ENCODE peak calls at places on chromosomes 7 and 10, in eight cellular contexts. T is HepG2, G is AG04449, R is astrocyte, K is fibroblast of lung, D is pancreas, C is Panc1, Y is colonic mucosa. F is an unnamed sample.

GRCh38 chr7:56287429-56288138 is 171.4 kb upstream of the NUPR2 start:
- DNase-seq in K (no peak), T (no peak), C (no peak), R (no peak), G (no peak), Y (no peak), D (peak; percentile 22), F (no peak)

GRCh38 chr10:69839696-69840345 is 38.1 kb downstream of the COL13A1 start:
- DNase-seq in T (no peak), D (no peak), C (no peak), Y (no peak), G (no peak), R (peak; percentile 78), K (peak; percentile 86), F (peak; percentile 60)

GRCh38 chr10:114607358-114607998 is 50.6 kb downstream of the ABLIM1 start:
- DNase-seq in Y (no peak), R (peak; percentile 62), K (peak; percentile 71), G (no peak), D (no peak), C (no peak), T (no peak), F (peak; percentile 71)

GRCh38 chr7:30659312-30659711 is 22.9 kb downstream of the CRHR2 start:
- DNase-seq in C (no peak), Y (no peak), K (peak; percentile 7), R (no peak), G (no peak), T (no peak), D (no peak), F (peak; percentile 13)

GRCh38 chr7:101913247-101913721 is 95.9 kb downstream of the CUX1 start:
- DNase-seq in K (no peak), C (no peak), D (no peak), Y (no peak), R (no peak), T (no peak), G (no peak), F (no peak)

GRCh38 chr10:63520463-63521388 is 475 bp upstream of the REEP3 start:
- DNase-seq in Y (peak; percentile 64), G (no peak), R (peak; percentile 79), T (peak; percentile 51), C (no peak), D (peak; percentile 62), K (peak; percentile 80), F (peak; percentile 72)

GRCh38 chr10:21724695-21725371 is 190.8 kb downstream of the MLLT10 start:
- DNase-seq in D (peak; percentile 91), T (peak; percentile 98), G (peak; percentile 99), R (peak; percentile 99), K (peak; percentile 99), Y (peak; percentile 96), C (peak; percentile 28), F (peak; percentile 100)

GRCh38 chr10:5530846-5531557 is 6.2 kb downstream of the CALML3 start:
- DNase-seq in T (no peak), R (no peak), K (no peak), Y (no peak), D (no peak), G (no peak), C (no peak), F (no peak)

GRCh38 chr10:10661176-10661575 is 356.5 kb upstream of the CELF2 start:
- DNase-seq in D (no peak), Y (no peak), T (no peak), G (no peak), R (no peak), C (no peak), K (no peak), F (no peak)

GRCh38 chr7:149495785-149496641 is 1.6 kb downstream of the ZNF746 start:
- DNase-seq in K (peak; percentile 84), T (peak; percentile 54), Y (peak; percentile 63), G (peak; percentile 29), C (no peak), D (no peak), R (peak; percentile 76), F (peak; percentile 87)

GRCh38 chr10:58701398-58702135 is 188.9 kb downstream of the BICC1 start:
- DNase-seq in D (no peak), G (peak; percentile 74), Y (peak; percentile 27), R (peak; percentile 86), C (no peak), T (no peak), K (peak; percentile 86), F (peak; percentile 90)

GRCh38 chr7:71389976-71390375 is 258.0 kb downstream of the GALNT17 start:
- DNase-seq in K (no peak), C (no peak), G (no peak), T (no peak), R (no peak), Y (no peak), D (no peak), F (no peak)

GRCh38 chr10:110497438-110498086 is at the start of gene DUSP5:
- DNase-seq in R (peak; percentile 85), K (peak; percentile 92), G (no peak), C (no peak), Y (peak; percentile 96), T (peak; percentile 75), D (peak; percentile 95), F (peak; percentile 96)

GRCh38 chr10:72097448-72098300 is 9.3 kb upstream of the SPOCK2 start:
- DNase-seq in T (peak; percentile 98), K (peak; percentile 98), Y (no peak), G (peak; percentile 59), D (peak; percentile 77), R (peak; percentile 99), C (peak; percentile 94), F (peak; percentile 96)

GRCh38 chr10:93630609-93631320 is 18.4 kb downstream of the PDE6C start:
- DNase-seq in C (no peak), K (no peak), T (no peak), Y (no peak), D (no peak), R (no peak), G (no peak), F (no peak)

GRCh38 chr7:100675581-100676350 is 2.2 kb downstream of the GNB2 start:
- DNase-seq in R (peak; percentile 51), Y (peak; percentile 80), K (peak; percentile 71), D (peak; percentile 71), C (no peak), T (no peak), G (no peak), F (peak; percentile 73)
- H3K4me3 ChIP-seq in R (peak overlapping the region; percentile 83), Y (peak overlapping the region; percentile 80), K (peak overlapping the region; percentile 67), D (peak overlapping the region; percentile 90), C (peak overlapping the region; percentile 93), T (peak overlapping the region; percentile 23), G (peak overlapping the region; percentile 81), F (peak overlapping the region; percentile 95)

GRCh38 chr7:137865764-137866163 is 19.0 kb upstream of the DGKI start:
- DNase-seq in T (no peak), R (no peak), G (no peak), C (no peak), K (no peak), D (no peak), Y (no peak), F (no peak)
- TF ChIP-seq CTCF in T (no peak), R (no peak), G (no peak), C (no peak), K (no peak), D (no peak), Y (no peak), F (no peak)

GRCh38 chr10:452512-453504 is 236.7 kb downstream of the DIP2C start:
- DNase-seq in G (no peak), Y (no peak), C (no peak), T (no peak), D (no peak), R (peak; percentile 16), K (peak; percentile 38), F (no peak)

GRCh38 chr10:454860-455259 is 234.6 kb downstream of the DIP2C start:
- DNase-seq in D (peak; percentile 35), K (peak; percentile 95), T (no peak), G (peak; percentile 66), R (peak; percentile 93), C (peak; percentile 54), Y (no peak), F (peak; percentile 92)

GRCh38 chr10:451021-451471 is 238.4 kb downstream of the DIP2C start:
- DNase-seq in D (no peak), C (no peak), T (no peak), G (no peak), K (peak; percentile 23), Y (no peak), R (peak; percentile 18), F (no peak)

GRCh38 chr10:451856-452255 is 237.6 kb downstream of the DIP2C start:
- DNase-seq in G (no peak), D (no peak), R (no peak), T (no peak), K (no peak), Y (no peak), C (no peak), F (no peak)

DNA sequence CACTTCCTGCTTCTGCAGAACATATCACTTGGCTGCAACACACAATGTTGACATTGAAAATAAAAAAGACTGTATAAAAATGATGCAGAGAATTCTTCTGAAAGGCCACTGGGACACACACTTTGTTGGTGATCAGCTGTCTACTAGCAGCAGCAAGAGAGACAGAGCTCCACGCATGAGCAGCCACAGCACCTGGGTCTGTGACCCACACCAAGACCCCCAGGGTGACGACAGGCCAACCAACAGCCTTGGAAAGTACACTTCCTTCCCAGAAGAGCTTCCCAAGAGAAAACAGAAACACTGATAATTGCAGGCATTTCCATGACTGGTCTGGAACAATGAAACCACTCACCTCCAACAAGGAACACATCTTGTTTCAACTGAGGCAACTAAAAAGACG is 239.0 kb downstream of the DIP2C start:
- DNase-seq in D (no peak), T (no peak), R (no peak), C (no peak), Y (no peak), K (no peak), G (no peak), F (no peak)
- H3K4me3 ChIP-seq in D (no peak overlapping the region), T (no peak overlapping the region), R (no peak overlapping the region), C (no peak overlapping the region), Y (no peak overlapping the region), K (no peak overlapping the region), G (no peak overlapping the region), F (no peak overlapping the region)

DNA sequence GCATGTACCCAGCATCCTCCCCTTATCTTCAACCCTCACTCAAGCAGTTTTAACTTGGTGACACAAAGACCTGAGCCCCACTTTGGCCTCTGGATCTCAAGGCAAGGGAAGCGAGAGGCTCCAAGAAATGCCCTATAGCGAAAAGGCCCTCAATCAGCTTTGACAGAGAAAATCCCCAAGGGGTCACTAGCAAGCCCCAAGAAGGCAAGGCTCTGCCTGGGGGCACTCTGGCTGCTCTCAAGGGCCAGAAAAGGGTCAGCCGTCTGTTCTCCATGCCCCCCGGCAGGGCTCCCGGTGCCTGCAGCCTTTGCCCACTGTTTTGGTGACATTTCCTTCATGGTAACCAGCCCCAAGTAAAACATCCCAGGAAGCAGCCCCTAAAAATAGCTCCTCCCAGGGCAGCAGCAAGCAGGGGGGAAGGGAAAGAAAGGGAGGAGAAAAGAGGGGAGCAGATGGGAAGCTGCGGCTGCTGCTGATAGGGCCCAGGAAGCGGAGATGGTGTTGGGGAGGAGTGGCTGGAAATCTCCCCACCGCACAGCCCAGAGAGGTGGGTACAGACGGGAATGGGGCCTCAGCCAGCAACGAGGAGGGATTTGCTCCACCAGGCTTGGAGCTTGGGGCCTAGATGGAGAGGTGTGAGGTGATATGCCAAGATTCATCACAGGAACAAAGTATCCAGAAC is 7.1 kb downstream of the CAMK2G start:
- DNase-seq in G (no peak), R (no peak), K (no peak), D (no peak), C (no peak), T (no peak), Y (no peak), F (no peak)
- TF ChIP-seq CTCF in G (no peak), R (no peak), K (no peak), D (no peak), C (no peak), T (no peak), Y (no peak), F (no peak)

F was measured in fibroblast of pulmonary artery.